ENCODE peak calls at places on chromosome 6, in eight cellular contexts. One of them, this sample, is unnamed.
A peak's percentile ranks its signal among the peaks of the same experiment; 100 is the strongest.

GRCh38 chr6:17580518-17581048 is 19.5 kb upstream of the FAM8A1 start:
- DNase-seq in progenitor cell of endocrine pancreas: peak; percentile 30
- DNase-seq in activated naive CD4-positive, alpha-beta T cell treated with Interleukin-2 at 50 U/mL for 16 hours: no peak
- DNase-seq in memory B cell: no peak
- DNase-seq in stimulated activated CD4-positive, alpha-beta T cell treated with anti-CD3 and anti-CD28 coated beads, Interleukin-15, amount 100 ng/mL, for 48 hours: peak; percentile 16
- DNase-seq in GM06990: no peak
- DNase-seq in HTR-8/SVneo: no peak
- DNase-seq in GM23338: peak; percentile 79
- DNase-seq in this sample: no peak

GRCh38 chr6:136593748-136594490 is 43.7 kb upstream of the MAP7 start:
- DNase-seq in progenitor cell of endocrine pancreas: no peak
- DNase-seq in activated naive CD4-positive, alpha-beta T cell treated with Interleukin-2 at 50 U/mL for 16 hours: peak; percentile 45
- DNase-seq in memory B cell: no peak
- DNase-seq in stimulated activated CD4-positive, alpha-beta T cell treated with anti-CD3 and anti-CD28 coated beads, Interleukin-15, amount 100 ng/mL, for 48 hours: peak; percentile 16
- DNase-seq in GM06990: peak; percentile 78
- DNase-seq in HTR-8/SVneo: peak; percentile 88
- DNase-seq in GM23338: peak; percentile 60
- DNase-seq in this sample: peak; percentile 66

GRCh38 chr6:73388800-73389512 is 5.7 kb upstream of the DDX43 start:
- DNase-seq in progenitor cell of endocrine pancreas: peak; percentile 37
- DNase-seq in activated naive CD4-positive, alpha-beta T cell treated with Interleukin-2 at 50 U/mL for 16 hours: peak; percentile 66
- DNase-seq in memory B cell: peak; percentile 20
- DNase-seq in stimulated activated CD4-positive, alpha-beta T cell treated with anti-CD3 and anti-CD28 coated beads, Interleukin-15, amount 100 ng/mL, for 48 hours: peak; percentile 24
- DNase-seq in GM06990: peak; percentile 61
- DNase-seq in HTR-8/SVneo: peak; percentile 79
- DNase-seq in GM23338: peak; percentile 95
- DNase-seq in this sample: peak; percentile 69

GRCh38 chr6:83199865-83200230 is 6.7 kb downstream of the RWDD2A start:
- DNase-seq in progenitor cell of endocrine pancreas: no peak
- DNase-seq in activated naive CD4-positive, alpha-beta T cell treated with Interleukin-2 at 50 U/mL for 16 hours: no peak
- DNase-seq in memory B cell: no peak
- DNase-seq in stimulated activated CD4-positive, alpha-beta T cell treated with anti-CD3 and anti-CD28 coated beads, Interleukin-15, amount 100 ng/mL, for 48 hours: no peak
- DNase-seq in GM06990: no peak
- DNase-seq in HTR-8/SVneo: peak; percentile 48
- DNase-seq in GM23338: no peak
- DNase-seq in this sample: no peak

GRCh38 chr6:138662474-138662873 is 111.1 kb upstream of the CCDC28A start:
- DNase-seq in progenitor cell of endocrine pancreas: no peak
- DNase-seq in activated naive CD4-positive, alpha-beta T cell treated with Interleukin-2 at 50 U/mL for 16 hours: no peak
- DNase-seq in memory B cell: no peak
- DNase-seq in stimulated activated CD4-positive, alpha-beta T cell treated with anti-CD3 and anti-CD28 coated beads, Interleukin-15, amount 100 ng/mL, for 48 hours: no peak
- DNase-seq in GM06990: no peak
- DNase-seq in HTR-8/SVneo: no peak
- DNase-seq in GM23338: no peak
- DNase-seq in this sample: no peak

GRCh38 chr6:105824732-105825131 is 261.4 kb upstream of the PRDM1 start:
- DNase-seq in progenitor cell of endocrine pancreas: no peak
- DNase-seq in activated naive CD4-positive, alpha-beta T cell treated with Interleukin-2 at 50 U/mL for 16 hours: no peak
- DNase-seq in memory B cell: no peak
- DNase-seq in stimulated activated CD4-positive, alpha-beta T cell treated with anti-CD3 and anti-CD28 coated beads, Interleukin-15, amount 100 ng/mL, for 48 hours: no peak
- DNase-seq in GM06990: no peak
- DNase-seq in HTR-8/SVneo: no peak
- DNase-seq in GM23338: no peak
- DNase-seq in this sample: no peak

GRCh38 chr6:14652536-14652935 is 535.0 kb downstream of the CD83 start:
- DNase-seq in progenitor cell of endocrine pancreas: no peak
- DNase-seq in activated naive CD4-positive, alpha-beta T cell treated with Interleukin-2 at 50 U/mL for 16 hours: no peak
- DNase-seq in memory B cell: no peak
- DNase-seq in stimulated activated CD4-positive, alpha-beta T cell treated with anti-CD3 and anti-CD28 coated beads, Interleukin-15, amount 100 ng/mL, for 48 hours: no peak
- DNase-seq in GM06990: no peak
- DNase-seq in HTR-8/SVneo: no peak
- DNase-seq in GM23338: no peak
- DNase-seq in this sample: no peak

GRCh38 chr6:4451101-4451500 is 315.7 kb upstream of the ECI2 start:
- DNase-seq in progenitor cell of endocrine pancreas: no peak
- DNase-seq in activated naive CD4-positive, alpha-beta T cell treated with Interleukin-2 at 50 U/mL for 16 hours: no peak
- DNase-seq in memory B cell: no peak
- DNase-seq in stimulated activated CD4-positive, alpha-beta T cell treated with anti-CD3 and anti-CD28 coated beads, Interleukin-15, amount 100 ng/mL, for 48 hours: no peak
- DNase-seq in GM06990: no peak
- DNase-seq in HTR-8/SVneo: no peak
- DNase-seq in GM23338: no peak
- DNase-seq in this sample: no peak